ENCODE peak calls at places on chromosome 14, in ten cellular contexts. K, R, G, X, Y, S, W, P, L and D are unnamed samples.

GRCh38 chr14:69485701-69486100 is 1.2 kb downstream of the PLEKHD1 start:
- DNase-seq in K (no peak), R (no peak), G (no peak), X (no peak), Y (no peak), S (no peak), W (no peak), P (no peak), L (no peak), D (no peak)

GRCh38 chr14:75126121-75126544 is 715 bp downstream of the NEK9 start:
- DNase-seq in K (peak; percentile 20), R (no peak), G (no peak), X (peak; percentile 31), Y (no peak), S (peak; percentile 33), W (no peak), P (no peak), L (no peak), D (no peak)

GRCh38 chr14:22472466-22472865 is 116.6 kb downstream of the DAD1 start:
- DNase-seq in K (no peak), R (no peak), G (no peak), X (no peak), Y (no peak), S (no peak), W (no peak), P (no peak), L (no peak), D (no peak)

GRCh38 chr14:101242442-101243385 is 318.6 kb upstream of the DIO3 start:
- DNase-seq in K (no peak), R (no peak), G (no peak), X (peak; percentile 10), Y (peak; percentile 23), S (no peak), W (no peak), P (no peak), L (no peak), D (no peak)

GRCh38 chr14:94011795-94012194 is 14.3 kb upstream of the OTUB2 start:
- DNase-seq in K (peak; percentile 18), R (peak; percentile 21), G (no peak), X (no peak), Y (no peak), S (no peak), W (no peak), P (peak; percentile 36), L (no peak), D (no peak)

GRCh38 chr14:58738189-58738836 is 100.6 kb downstream of the DACT1 start:
- DNase-seq in K (no peak), R (peak; percentile 81), G (no peak), X (no peak), Y (no peak), S (no peak), W (no peak), P (peak; percentile 94), L (no peak), D (no peak)

GRCh38 chr14:89185919-89186849 is 230.8 kb downstream of the FOXN3 start:
- DNase-seq in K (no peak), R (peak; percentile 74), G (no peak), X (no peak), Y (no peak), S (no peak), W (no peak), P (peak; percentile 77), L (no peak), D (peak; percentile 75)

GRCh38 chr14:25400607-25401206 is 350.8 kb upstream of the STXBP6 start:
- DNase-seq in K (peak; percentile 54), R (peak; percentile 18), G (peak; percentile 70), X (peak; percentile 9), Y (peak; percentile 42), S (peak; percentile 63), W (no peak), P (peak; percentile 15), L (peak; percentile 13), D (peak; percentile 67)

GRCh38 chr14:64640839-64641238 is 63.4 kb upstream of the PLEKHG3 start:
- DNase-seq in K (no peak), R (peak; percentile 69), G (no peak), X (no peak), Y (no peak), S (no peak), W (no peak), P (no peak), L (no peak), D (no peak)

GRCh38 chr14:52910597-52910996 is 40.3 kb downstream of the FERMT2 start:
- DNase-seq in K (no peak), R (no peak), G (no peak), X (no peak), Y (no peak), S (no peak), W (no peak), P (no peak), L (no peak), D (no peak)

GRCh38 chr14:70906785-70907171 is 481 bp upstream of the PCNX1 start:
- DNase-seq in K (no peak), R (peak; percentile 49), G (no peak), X (no peak), Y (no peak), S (peak; percentile 57), W (no peak), P (no peak), L (no peak), D (no peak)

GRCh38 chr14:96625436-96625945 is 123.3 kb downstream of the PAPOLA start:
- DNase-seq in K (no peak), R (no peak), G (no peak), X (no peak), Y (peak; percentile 18), S (no peak), W (no peak), P (no peak), L (no peak), D (no peak)

GRCh38 chr14:34699873-34700621 is 14.3 kb downstream of the CFL2 start:
- DNase-seq in K (no peak), R (peak; percentile 79), G (peak; percentile 89), X (peak; percentile 43), Y (no peak), S (peak; percentile 93), W (no peak), P (peak; percentile 92), L (no peak), D (no peak)

GRCh38 chr14:77014004-77014604 is 14.4 kb downstream of the IRF2BPL start:
- DNase-seq in K (no peak), R (no peak), G (peak; percentile 68), X (peak; percentile 71), Y (no peak), S (peak; percentile 32), W (no peak), P (peak; percentile 63), L (no peak), D (peak; percentile 65)

GRCh38 chr14:22296722-22297121 is 292.3 kb downstream of the DAD1 start:
- DNase-seq in K (no peak), R (peak; percentile 56), G (peak; percentile 76), X (no peak), Y (no peak), S (no peak), W (no peak), P (peak; percentile 88), L (no peak), D (no peak)

GRCh38 chr14:75720828-75721227 is 59.8 kb downstream of the TTLL5 start:
- DNase-seq in K (no peak), R (peak; percentile 18), G (no peak), X (no peak), Y (no peak), S (peak; percentile 59), W (no peak), P (peak; percentile 63), L (no peak), D (no peak)

GRCh38 chr14:101135796-101136742 is 232.5 kb upstream of the RTL1 start:
- DNase-seq in K (no peak), R (no peak), G (no peak), X (peak; percentile 54), Y (no peak), S (no peak), W (no peak), P (no peak), L (no peak), D (no peak)

GRCh38 chr14:90091393-90091792 is 29.6 kb downstream of the KCNK13 start:
- DNase-seq in K (no peak), R (no peak), G (no peak), X (peak; percentile 50), Y (no peak), S (peak; percentile 72), W (no peak), P (peak; percentile 89), L (no peak), D (no peak)

DNA sequence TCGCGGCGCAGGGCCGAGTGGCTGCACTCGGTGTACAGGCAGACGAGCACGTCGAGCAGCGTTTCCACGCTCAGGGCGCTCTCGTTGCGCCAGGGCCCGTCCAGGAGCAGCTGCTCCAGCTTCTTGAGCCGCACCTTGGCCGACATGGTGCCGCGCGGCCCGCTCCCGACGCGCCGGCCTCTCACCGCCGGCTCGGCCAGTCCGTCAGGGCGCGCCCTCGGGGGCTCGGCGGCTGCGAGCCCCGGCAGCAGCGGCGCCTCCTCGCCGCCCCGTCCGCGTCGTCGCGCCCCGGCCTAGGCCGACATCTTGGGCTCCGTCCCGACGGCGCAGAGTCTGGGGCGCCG is 349 bp downstream of the CDC42BPB start:
- DNase-seq in K (no peak), R (no peak), G (no peak), X (peak; percentile 43), Y (no peak), S (peak; percentile 32), W (no peak), P (no peak), L (no peak), D (no peak)
- H3K4me1 ChIP-seq in K (no peaks in the 10 kb centered on the region), R (peaks cover 17% of the 10 kb centered on the region), G (peaks cover 37% of the 10 kb centered on the region), X (peaks cover 26% of the 10 kb centered on the region), Y (no peaks in the 10 kb centered on the region), S (peaks cover 22% of the 10 kb centered on the region), W (no peaks in the 10 kb centered on the region), P (no peaks in the 10 kb centered on the region), L (peaks cover 14% of the 10 kb centered on the region), D (peaks cover 11% of the 10 kb centered on the region)

DNA sequence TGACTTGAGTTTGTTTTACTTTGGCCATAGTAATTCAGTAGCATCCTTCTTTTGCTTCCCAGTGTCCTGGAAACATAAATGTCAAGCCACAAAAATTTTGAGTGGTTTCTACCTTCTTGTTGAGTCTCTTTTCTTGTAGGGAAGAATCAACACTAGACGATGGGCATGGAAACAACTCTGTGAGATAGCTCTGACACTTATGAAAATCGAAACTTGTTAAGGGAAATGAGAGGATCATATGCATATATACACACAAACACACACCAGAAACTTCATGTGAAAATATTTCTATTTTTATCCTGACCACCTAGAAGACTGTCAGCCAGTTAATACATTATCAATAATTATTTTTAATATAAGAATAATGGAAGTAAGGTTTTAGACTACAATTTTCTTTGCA is 1247.3 kb upstream of the FLRT2 start:
- DNase-seq in K (no peak), R (no peak), G (no peak), X (no peak), Y (no peak), S (no peak), W (no peak), P (no peak), L (no peak), D (no peak)
- H3K9me3 ChIP-seq in K (no peaks in the 10 kb centered on the region), R (no peaks in the 10 kb centered on the region), G (peaks cover 80% of the 10 kb centered on the region), X (no peaks in the 10 kb centered on the region), Y (no peaks in the 10 kb centered on the region), S (no peaks in the 10 kb centered on the region), W (no peaks in the 10 kb centered on the region), P (no peaks in the 10 kb centered on the region), L (no peaks in the 10 kb centered on the region), D (no peaks in the 10 kb centered on the region)

GRCh38 chr14:92670967-92671366 is 77.5 kb downstream of the LGMN start:
- DNase-seq in K (no peak), R (no peak), G (no peak), X (no peak), Y (no peak), S (no peak), W (no peak), P (no peak), L (no peak), D (no peak)
- H4K20me1 ChIP-seq in K (no peaks in the 10 kb centered on the region), R (no peaks in the 10 kb centered on the region), G (no peaks in the 10 kb centered on the region), X (no peaks in the 10 kb centered on the region), Y (no peaks in the 10 kb centered on the region), S (no peaks in the 10 kb centered on the region), W (no peaks in the 10 kb centered on the region), P (no peaks in the 10 kb centered on the region), L (no peaks in the 10 kb centered on the region), D (no peaks in the 10 kb centered on the region)

GRCh38 chr14:51630987-51631386 is 20.7 kb upstream of the FRMD6 start:
- DNase-seq in K (no peak), R (no peak), G (no peak), X (no peak), Y (no peak), S (no peak), W (no peak), P (no peak), L (no peak), D (no peak)
- H3K4me1 ChIP-seq in K (no peaks in the 10 kb centered on the region), R (peaks cover 5% of the 10 kb centered on the region), G (no peaks in the 10 kb centered on the region), X (no peaks in the 10 kb centered on the region), Y (no peaks in the 10 kb centered on the region), S (no peaks in the 10 kb centered on the region), W (no peaks in the 10 kb centered on the region), P (no peaks in the 10 kb centered on the region), L (no peaks in the 10 kb centered on the region), D (peaks cover 7% of the 10 kb centered on the region)